ENCODE peak calls at places on chromosomes 16 and 17, in seven cellular contexts. F is Right ventricle myocardium superior; R is brain microvascular endothelial cell; C is IMR-90; J is stimulated activated CD4-positive, alpha-beta T cell treated with anti-CD3 and anti-CD28 coated beads, Interleukin-15, amount 100 ng/mL, for 1 hour; P is activated CD8-positive, alpha-beta memory T cell treated with anti-CD3 and anti-CD28 coated beads, Interleukin-2, amount 50 U/mL, for 48 hours; B is fibroblast of the aortic adventitia. G is an unnamed sample.

GRCh38 chr16:9232102-9232501 is 140.7 kb downstream of the HAPSTR1 start:
- DNase-seq in F (no peak), R (no peak), C (no peak), J (no peak), P (no peak), B (no peak), G (no peak)

GRCh38 chr16:54412777-54413455 is 126.3 kb upstream of the IRX3 start:
- DNase-seq in F (no peak), R (no peak), C (no peak), J (no peak), P (no peak), B (no peak), G (no peak)

GRCh38 chr17:50186661-50187402 is 14.6 kb downstream of the COL1A1 start:
- DNase-seq in F (no peak), R (peak), C (peak), J (no peak), P (no peak), B (peak), G (no peak)

GRCh38 chr16:78200023-78200389 is 100.6 kb downstream of the WWOX start:
- DNase-seq in F (no peak), R (no peak), C (no peak), J (no peak), P (no peak), B (no peak), G (no peak)

GRCh38 chr17:82372591-82373452 is 1.3 kb downstream of the UTS2R start:
- DNase-seq in F (peak), R (no peak), C (no peak), J (no peak), P (no peak), B (no peak), G (no peak)

GRCh38 chr17:76193616-76194015 is 46.7 kb downstream of the RNF157 start:
- DNase-seq in F (no peak), R (no peak), C (no peak), J (no peak), P (no peak), B (no peak), G (no peak)

GRCh38 chr17:42166196-42166763 is 11.5 kb upstream of the RAB5C start:
- DNase-seq in F (no peak), R (no peak), C (no peak), J (no peak), P (no peak), B (no peak), G (no peak)

GRCh38 chr17:29283496-29283895 is 10.5 kb downstream of the NUFIP2 start:
- DNase-seq in F (no peak), R (no peak), C (no peak), J (no peak), P (no peak), B (peak), G (no peak)

GRCh38 chr17:58097384-58098088 is 14.3 kb downstream of the DYNLL2 start:
- DNase-seq in F (no peak), R (no peak), C (no peak), J (no peak), P (no peak), B (no peak), G (no peak)

GRCh38 chr16:55999683-56000082 is 124.5 kb upstream of the CES5A start:
- DNase-seq in F (no peak), R (no peak), C (no peak), J (no peak), P (no peak), B (no peak), G (no peak)

GRCh38 chr17:47816111-47816735 is 5.4 kb downstream of the OSBPL7 start:
- DNase-seq in F (no peak), R (no peak), C (no peak), J (no peak), P (no peak), B (no peak), G (no peak)

GRCh38 chr17:26792486-26792885 is 501.4 kb upstream of the WSB1 start:
- DNase-seq in F (no peak), R (no peak), C (peak), J (no peak), P (no peak), B (peak), G (peak)

GRCh38 chr16:12120331-12120981 is 143.9 kb downstream of the SNX29 start:
- DNase-seq in F (peak), R (peak), C (peak), J (no peak), P (no peak), B (peak), G (no peak)

GRCh38 chr16:67279296-67280089 is at the start of gene PLEKHG4:
- DNase-seq in F (peak), R (peak), C (peak), J (peak), P (peak), B (peak), G (peak)

GRCh38 chr16:1397779-1398178 is 16.7 kb downstream of the UNKL start:
- DNase-seq in F (no peak), R (no peak), C (no peak), J (no peak), P (no peak), B (no peak), G (no peak)

GRCh38 chr17:59451706-59452105 is 113.7 kb upstream of the DHX40 start:
- DNase-seq in F (no peak), R (peak), C (peak), J (no peak), P (no peak), B (no peak), G (no peak)

GRCh38 chr17:51115179-51115578 is 5.5 kb downstream of the SPAG9 start:
- DNase-seq in F (no peak), R (no peak), C (no peak), J (no peak), P (no peak), B (no peak), G (no peak)

GRCh38 chr17:42275527-42276358 is 448 bp downstream of the STAT5B start:
- DNase-seq in F (no peak), R (peak), C (peak), J (peak), P (peak), B (no peak), G (no peak)

GRCh38 chr16:22189473-22190168 is 16.5 kb upstream of the EEF2K start:
- DNase-seq in F (peak), R (no peak), C (peak), J (peak), P (no peak), B (peak), G (no peak)

GRCh38 chr16:82010649-82011048 is 621 bp downstream of the SDR42E1 start:
- DNase-seq in F (no peak), R (no peak), C (no peak), J (no peak), P (no peak), B (no peak), G (no peak)